ENCODE peak calls at places on chromosomes 4 and X, in four cellular contexts. M, H, I and J are unnamed samples.

GRCh38 chr4:22427676-22428075 is 88.2 kb downstream of the ADGRA3 start:
- DNase-seq in M (no peak), H (no peak), I (no peak), J (no peak)

GRCh38 chr4:149801416-149801815 is 14.2 kb downstream of the IQCM start:
- DNase-seq in M (no peak), H (no peak), I (no peak), J (no peak)

GRCh38 chr4:96916731-96917130 is 1076.8 kb downstream of the PDHA2 start:
- DNase-seq in M (no peak), H (no peak), I (no peak), J (no peak)

GRCh38 chr4:128393111-128393704 is 105.6 kb upstream of the PGRMC2 start:
- DNase-seq in M (no peak), H (no peak), I (no peak), J (no peak)

GRCh38 chr4:103359900-103360299 is 161.8 kb upstream of the CENPE start:
- DNase-seq in M (no peak), H (no peak), I (no peak), J (no peak)

GRCh38 chr4:123463869-123464268 is 67.3 kb downstream of the SPRY1 start:
- DNase-seq in M (no peak), H (no peak), I (no peak), J (no peak)

GRCh38 chr4:151753056-151753455 is 7.8 kb downstream of the GATB start:
- DNase-seq in M (no peak), H (no peak), I (no peak), J (no peak)

GRCh38 chrX:71181558-71181909 is 36.9 kb downstream of the NLGN3 start:
- DNase-seq in M (no peak), H (no peak), I (no peak), J (peak; percentile 40)

GRCh38 chrX:24838624-24839023 is 144.9 kb downstream of the POLA1 start:
- DNase-seq in M (no peak), H (no peak), I (peak; percentile 1), J (peak; percentile 7)

GRCh38 chrX:94492541-94492940 is 818.5 kb downstream of the FAM133A start:
- DNase-seq in M (no peak), H (no peak), I (no peak), J (no peak)

GRCh38 chr4:83114576-83114975 is at the start of gene PLAC8:
- DNase-seq in M (peak; percentile 29), H (no peak), I (peak; percentile 92), J (no peak)

GRCh38 chrX:150199803-150200202 is 163.3 kb upstream of the MAMLD1 start:
- DNase-seq in M (no peak), H (no peak), I (no peak), J (no peak)

GRCh38 chr4:158912390-158913175 is 143.8 kb downstream of the FNIP2 start:
- DNase-seq in M (no peak), H (no peak), I (no peak), J (no peak)

GRCh38 chr4:84965558-84966381 is 720 bp downstream of the WDFY3 start:
- DNase-seq in M (peak; percentile 9), H (no peak), I (no peak), J (peak; percentile 59)

GRCh38 chrX:63282828-63283227 is 68.3 kb downstream of the SPIN4 start:
- DNase-seq in M (no peak), H (no peak), I (no peak), J (no peak)

GRCh38 chr4:103498161-103499070 is 221.4 kb downstream of the TACR3 start:
- DNase-seq in M (peak; percentile 18), H (no peak), I (peak; percentile 12), J (no peak)

GRCh38 chr4:88858752-88859151 is 161.1 kb upstream of the NAP1L5 start:
- DNase-seq in M (no peak), H (peak; percentile 58), I (peak; percentile 61), J (no peak)

GRCh38 chr4:152385551-152385950 is 150.3 kb downstream of the FBXW7 start:
- DNase-seq in M (no peak), H (no peak), I (no peak), J (no peak)

GRCh38 chr4:104064650-104065577 is 345.1 kb upstream of the TACR3 start:
- DNase-seq in M (peak; percentile 0), H (no peak), I (peak; percentile 23), J (peak; percentile 7)

GRCh38 chr4:153488719-153489384 is 22.7 kb downstream of the TMEM131L start:
- DNase-seq in M (no peak), H (no peak), I (peak; percentile 87), J (no peak)

DNA sequence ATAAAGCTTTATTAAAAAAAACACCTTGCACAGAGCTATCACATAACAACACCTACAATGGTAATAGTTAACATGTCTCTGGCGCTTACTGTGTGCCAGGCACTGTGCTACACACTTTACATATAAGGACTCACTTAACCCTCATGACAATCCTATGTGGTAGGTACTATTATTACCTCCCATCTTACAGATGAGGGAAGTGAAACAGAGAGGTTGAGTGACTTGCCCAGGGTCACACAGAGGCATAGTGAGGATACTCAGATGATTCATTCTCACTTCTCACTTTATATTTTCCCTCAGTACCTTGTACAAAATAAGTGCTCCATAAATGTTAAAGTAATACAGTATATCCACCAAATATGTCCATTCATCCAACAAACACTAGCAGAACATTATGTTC is 43.4 kb upstream of the IQSEC2 start:
- DNase-seq in M (no peak), H (no peak), I (no peak), J (no peak)
- TF ChIP-seq SPI1 in M (peak; percentile 65), H (no peak), I (peak; percentile 9), J (no peak)

DNA sequence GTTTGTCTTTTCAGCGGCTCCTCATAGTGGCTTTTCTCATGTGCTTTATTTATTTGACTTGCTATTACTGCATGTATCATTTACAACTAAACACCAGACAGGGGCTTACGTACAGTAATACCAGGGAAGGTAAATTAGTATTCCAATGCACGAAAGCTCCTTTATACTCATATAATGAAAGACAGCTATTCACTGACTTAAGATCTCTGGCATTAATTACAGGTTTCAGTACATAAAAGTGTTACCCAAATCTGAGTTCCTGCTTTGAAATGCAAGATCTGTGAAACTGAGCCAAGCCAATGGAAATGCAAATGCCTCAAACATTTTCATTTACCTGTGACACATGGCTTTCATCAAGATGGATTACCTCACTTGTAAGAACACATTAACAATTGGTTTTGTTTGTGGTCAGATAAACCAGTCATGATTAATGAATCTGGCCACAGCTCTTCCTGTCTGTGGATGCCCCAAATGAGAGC is 107.2 kb downstream of the ANAPC4 start:
- DNase-seq in M (no peak), H (no peak), I (peak; percentile 5), J (no peak)
- TF ChIP-seq SPI1 in M (no peak), H (no peak), I (no peak), J (no peak)

GRCh38 chr4:157217708-157218107 is 2.8 kb upstream of the GRIA2 start:
- DNase-seq in M (no peak), H (no peak), I (no peak), J (no peak)
- TF ChIP-seq SPI1 in M (no peak), H (no peak), I (no peak), J (no peak)

GRCh38 chr4:98662619-98663225 is 4.3 kb upstream of the TSPAN5 start:
- DNase-seq in M (no peak), H (no peak), I (no peak), J (no peak)
- TF ChIP-seq SPI1 in M (no peak), H (no peak), I (no peak), J (no peak)